ENCODE peak calls at places on chromosome 1, in six cellular contexts. K is ovary, P is HT1080, U is kidney epithelial cell, C is Right ventricle myocardium superior, O is T follicular helper cell. Z is an unnamed sample.

GRCh38 chr1:55860816-55861519 is 645.8 kb upstream of the USP24 start:
- DNase-seq in K (no peak), U (no peak), O (no peak), C (no peak), P (no peak), Z (no peak)

GRCh38 chr1:29687601-29688244 is 451.4 kb downstream of the PTPRU start:
- DNase-seq in K (no peak), U (no peak), O (no peak), P (no peak), C (no peak), Z (no peak)

GRCh38 chr1:52237430-52237829 is 95.5 kb downstream of the ZFYVE9 start:
- DNase-seq in O (no peak), U (peak), C (no peak), K (no peak), P (peak), Z (peak)

GRCh38 chr1:233613252-233614172 is at the start of gene KCNK1:
- DNase-seq in K (peak), C (peak), U (peak), P (peak), O (no peak), Z (no peak)

GRCh38 chr1:228162286-228163003 is 3.2 kb upstream of the IBA57 start:
- DNase-seq in P (no peak), K (no peak), C (peak), O (no peak), U (no peak), Z (no peak)

GRCh38 chr1:201085902-201086735 is 26.1 kb downstream of the CACNA1S start:
- DNase-seq in C (peak), P (peak), U (no peak), O (no peak), K (peak), Z (peak)

GRCh38 chr1:40314721-40315238 is 2.3 kb downstream of the COL9A2 start:
- DNase-seq in P (no peak), C (no peak), O (no peak), K (no peak), U (no peak), Z (no peak)

GRCh38 chr1:54506594-54506993 is 41.4 kb upstream of the ACOT11 start:
- DNase-seq in K (no peak), O (no peak), C (no peak), P (peak), U (no peak), Z (no peak)